ENCODE peak calls at places on chromosomes 16 and 17, in nine cellular contexts. P is T-helper 1 cell; F is activated T-cell treated with anti-CD3 and anti-CD28 coated beads, Interleukin-2, amount 50 U/mL, for 24 hours; E is EL; Q is right lobe of liver; L is endothelial cell; D is stromal cell of bone marrow; H is putamen; N is HFF-Myc. U is an unnamed sample.

GRCh38 chr17:75348386-75349012 is 57.0 kb downstream of the GRB2 start:
- DNase-seq in P (no peak), F (no peak), E (no peak), Q (no peak), L (no peak), D (no peak), H (no peak), N (no peak), U (no peak)

GRCh38 chr16:87671221-87671620 is 68.9 kb downstream of the JPH3 start:
- DNase-seq in P (no peak), F (no peak), E (no peak), Q (no peak), L (no peak), D (no peak), H (no peak), N (no peak), U (no peak)

GRCh38 chr17:70636517-70637133 is 467.3 kb downstream of the KCNJ2 start:
- DNase-seq in P (no peak), F (no peak), E (peak; percentile 33), Q (no peak), L (peak; percentile 8), D (peak; percentile 28), H (peak; percentile 62), N (peak; percentile 16), U (peak; percentile 58)

GRCh38 chr17:80678621-80679020 is 134.0 kb downstream of the RPTOR start:
- DNase-seq in P (no peak), F (peak; percentile 49), E (peak; percentile 90), Q (no peak), L (no peak), D (no peak), H (no peak), N (no peak), U (peak; percentile 36)

GRCh38 chr16:66521951-66522771 is 27.8 kb downstream of the TK2 start:
- DNase-seq in P (peak; percentile 63), F (peak; percentile 93), E (peak; percentile 70), Q (peak; percentile 67), L (no peak), D (peak; percentile 57), H (no peak), N (no peak), U (peak; percentile 21)

GRCh38 chr16:88387941-88388627 is 5.3 kb downstream of the ZNF469 start:
- DNase-seq in P (no peak), F (no peak), E (peak; percentile 22), Q (no peak), L (no peak), D (no peak), H (peak; percentile 46), N (no peak), U (peak; percentile 43)

GRCh38 chr16:86761117-86761971 is 183.0 kb downstream of the FOXL1 start:
- DNase-seq in P (peak; percentile 26), F (peak; percentile 63), E (peak; percentile 88), Q (no peak), L (peak; percentile 79), D (no peak), H (peak; percentile 51), N (peak; percentile 74), U (peak; percentile 70)

GRCh38 chr17:44324092-44324570 is 492 bp downstream of the SLC25A39 start:
- DNase-seq in P (peak; percentile 14), F (peak; percentile 55), E (peak; percentile 30), Q (no peak), L (no peak), D (no peak), H (no peak), N (no peak), U (peak; percentile 55)

GRCh38 chr16:17475104-17475503 is 4.3 kb upstream of the XYLT1 start:
- DNase-seq in P (no peak), F (no peak), E (no peak), Q (no peak), L (no peak), D (no peak), H (no peak), N (no peak), U (no peak)

GRCh38 chr16:973366-973765 is 2.6 kb upstream of the LMF1 start:
- DNase-seq in P (no peak), F (no peak), E (no peak), Q (no peak), L (no peak), D (no peak), H (no peak), N (no peak), U (no peak)

GRCh38 chr16:88403794-88404581 is 21.2 kb downstream of the ZNF469 start:
- DNase-seq in P (no peak), F (no peak), E (no peak), Q (no peak), L (no peak), D (no peak), H (no peak), N (no peak), U (no peak)

GRCh38 chr17:18246880-18247612 is 11.5 kb downstream of the FLII start:
- DNase-seq in P (no peak), F (peak; percentile 65), E (peak; percentile 67), Q (no peak), L (peak; percentile 50), D (no peak), H (no peak), N (no peak), U (peak; percentile 68)

GRCh38 chr17:2192367-2193028 is 111.1 kb downstream of the SMG6 start:
- DNase-seq in P (peak; percentile 6), F (peak; percentile 64), E (peak; percentile 99), Q (no peak), L (no peak), D (peak; percentile 83), H (no peak), N (peak; percentile 98), U (no peak)

GRCh38 chr16:69917739-69918138 is 33.4 kb upstream of the CLEC18A start:
- DNase-seq in P (no peak), F (no peak), E (peak; percentile 97), Q (no peak), L (no peak), D (peak; percentile 91), H (no peak), N (peak; percentile 81), U (peak; percentile 87)

GRCh38 chr17:81030726-81031570 is 4.0 kb upstream of the BAIAP2 start:
- DNase-seq in P (no peak), F (no peak), E (no peak), Q (peak; percentile 88), L (no peak), D (no peak), H (no peak), N (no peak), U (no peak)

GRCh38 chr17:6327007-6327406 is 107.9 kb downstream of the AIPL1 start:
- DNase-seq in P (no peak), F (no peak), E (no peak), Q (peak; percentile 49), L (peak; percentile 69), D (no peak), H (no peak), N (no peak), U (no peak)

GRCh38 chr17:45722161-45722560 is 62.0 kb upstream of the CRHR1 start:
- DNase-seq in P (no peak), F (no peak), E (peak; percentile 23), Q (no peak), L (peak; percentile 56), D (no peak), H (peak; percentile 17), N (no peak), U (peak; percentile 23)

GRCh38 chr17:39212841-39213480 is 12.8 kb downstream of the STAC2 start:
- DNase-seq in P (no peak), F (no peak), E (no peak), Q (no peak), L (no peak), D (no peak), H (peak; percentile 26), N (no peak), U (no peak)